ENCODE peak calls at places on chromosomes 13 and 19, in eight cellular contexts. One of them, this sample, is unnamed.
A peak's percentile ranks its signal among the peaks of the same experiment; 100 is the strongest.

GRCh38 chr13:50357136-50357535 is 341.9 kb downstream of the KCNRG start:
- DNase-seq in upper lobe of left lung: no peak
- DNase-seq in fibroblast of mammary gland: no peak
- DNase-seq in ovary: no peak
- DNase-seq in WERI-Rb-1: no peak
- DNase-seq in endothelial cell: no peak
- DNase-seq in GM10248: no peak
- DNase-seq in bronchial epithelial cell: no peak
- DNase-seq in this sample: no peak

GRCh38 chr19:46958542-46958941 is 61.1 kb upstream of the NPAS1 start:
- DNase-seq in upper lobe of left lung: no peak
- DNase-seq in fibroblast of mammary gland: peak; percentile 90
- DNase-seq in ovary: no peak
- DNase-seq in WERI-Rb-1: no peak
- DNase-seq in endothelial cell: no peak
- DNase-seq in GM10248: peak; percentile 38
- DNase-seq in bronchial epithelial cell: no peak
- DNase-seq in this sample: peak; percentile 68

GRCh38 chr13:44140146-44140545 is 233.5 kb upstream of the SERP2 start:
- DNase-seq in upper lobe of left lung: no peak
- DNase-seq in fibroblast of mammary gland: no peak
- DNase-seq in ovary: no peak
- DNase-seq in WERI-Rb-1: no peak
- DNase-seq in endothelial cell: no peak
- DNase-seq in GM10248: no peak
- DNase-seq in bronchial epithelial cell: no peak
- DNase-seq in this sample: no peak

GRCh38 chr19:19372656-19373416 is 32.6 kb upstream of the GATAD2A start:
- DNase-seq in upper lobe of left lung: peak; percentile 92
- DNase-seq in fibroblast of mammary gland: peak; percentile 29
- DNase-seq in ovary: no peak
- DNase-seq in WERI-Rb-1: peak; percentile 67
- DNase-seq in endothelial cell: peak; percentile 23
- DNase-seq in GM10248: peak; percentile 77
- DNase-seq in bronchial epithelial cell: peak; percentile 55
- DNase-seq in this sample: peak; percentile 60

GRCh38 chr13:91894311-91894710 is 495.9 kb downstream of the GPC5 start:
- DNase-seq in upper lobe of left lung: no peak
- DNase-seq in fibroblast of mammary gland: no peak
- DNase-seq in ovary: no peak
- DNase-seq in WERI-Rb-1: no peak
- DNase-seq in endothelial cell: no peak
- DNase-seq in GM10248: no peak
- DNase-seq in bronchial epithelial cell: no peak
- DNase-seq in this sample: no peak

GRCh38 chr19:52910648-52911047 is 12.6 kb downstream of the ZNF888 start:
- DNase-seq in upper lobe of left lung: no peak
- DNase-seq in fibroblast of mammary gland: no peak
- DNase-seq in ovary: no peak
- DNase-seq in WERI-Rb-1: no peak
- DNase-seq in endothelial cell: no peak
- DNase-seq in GM10248: no peak
- DNase-seq in bronchial epithelial cell: no peak
- DNase-seq in this sample: no peak

GRCh38 chr19:46471116-46471733 is at the start of gene PNMA8A:
- DNase-seq in upper lobe of left lung: no peak
- DNase-seq in fibroblast of mammary gland: peak; percentile 71
- DNase-seq in ovary: peak; percentile 87
- DNase-seq in WERI-Rb-1: peak; percentile 87
- DNase-seq in endothelial cell: peak; percentile 75
- DNase-seq in GM10248: no peak
- DNase-seq in bronchial epithelial cell: no peak
- DNase-seq in this sample: no peak

GRCh38 chr19:38004505-38005223 is 97.7 kb downstream of the SIPA1L3 start:
- DNase-seq in upper lobe of left lung: peak; percentile 85
- DNase-seq in fibroblast of mammary gland: peak; percentile 97
- DNase-seq in ovary: peak; percentile 72
- DNase-seq in WERI-Rb-1: peak; percentile 77
- DNase-seq in endothelial cell: peak; percentile 63
- DNase-seq in GM10248: peak; percentile 81
- DNase-seq in bronchial epithelial cell: peak; percentile 95
- DNase-seq in this sample: peak; percentile 17

GRCh38 chr19:1264801-1265610 is 4.1 kb upstream of the CIRBP start:
- DNase-seq in upper lobe of left lung: peak; percentile 84
- DNase-seq in fibroblast of mammary gland: peak; percentile 94
- DNase-seq in ovary: peak; percentile 78
- DNase-seq in WERI-Rb-1: no peak
- DNase-seq in endothelial cell: peak; percentile 60
- DNase-seq in GM10248: no peak
- DNase-seq in bronchial epithelial cell: peak; percentile 70
- DNase-seq in this sample: no peak

GRCh38 chr19:28940751-28941500 is 272.0 kb downstream of the UQCRFS1 start:
- DNase-seq in upper lobe of left lung: no peak
- DNase-seq in fibroblast of mammary gland: peak; percentile 89
- DNase-seq in ovary: no peak
- DNase-seq in WERI-Rb-1: no peak
- DNase-seq in endothelial cell: no peak
- DNase-seq in GM10248: no peak
- DNase-seq in bronchial epithelial cell: no peak
- DNase-seq in this sample: no peak

GRCh38 chr13:99385940-99386339 is 78.7 kb upstream of the GPR183 start:
- DNase-seq in upper lobe of left lung: no peak
- DNase-seq in fibroblast of mammary gland: no peak
- DNase-seq in ovary: no peak
- DNase-seq in WERI-Rb-1: no peak
- DNase-seq in endothelial cell: no peak
- DNase-seq in GM10248: no peak
- DNase-seq in bronchial epithelial cell: no peak
- DNase-seq in this sample: no peak

GRCh38 chr19:33872445-33873320 is 76.0 kb downstream of the KCTD15 start:
- DNase-seq in upper lobe of left lung: no peak
- DNase-seq in fibroblast of mammary gland: no peak
- DNase-seq in ovary: no peak
- DNase-seq in WERI-Rb-1: no peak
- DNase-seq in endothelial cell: no peak
- DNase-seq in GM10248: no peak
- DNase-seq in bronchial epithelial cell: peak; percentile 76
- DNase-seq in this sample: no peak

GRCh38 chr13:39329182-39329639 is 273.8 kb downstream of the LHFPL6 start:
- DNase-seq in upper lobe of left lung: no peak
- DNase-seq in fibroblast of mammary gland: no peak
- DNase-seq in ovary: no peak
- DNase-seq in WERI-Rb-1: no peak
- DNase-seq in endothelial cell: no peak
- DNase-seq in GM10248: no peak
- DNase-seq in bronchial epithelial cell: no peak
- DNase-seq in this sample: no peak

GRCh38 chr19:30086220-30086619 is 144.2 kb downstream of the URI1 start:
- DNase-seq in upper lobe of left lung: no peak
- DNase-seq in fibroblast of mammary gland: no peak
- DNase-seq in ovary: no peak
- DNase-seq in WERI-Rb-1: no peak
- DNase-seq in endothelial cell: no peak
- DNase-seq in GM10248: no peak
- DNase-seq in bronchial epithelial cell: no peak
- DNase-seq in this sample: no peak

GRCh38 chr19:5961969-5962945 is 15.7 kb downstream of the RANBP3 start:
- DNase-seq in upper lobe of left lung: peak; percentile 89
- DNase-seq in fibroblast of mammary gland: no peak
- DNase-seq in ovary: no peak
- DNase-seq in WERI-Rb-1: no peak
- DNase-seq in endothelial cell: peak; percentile 47
- DNase-seq in GM10248: no peak
- DNase-seq in bronchial epithelial cell: peak; percentile 63
- DNase-seq in this sample: peak; percentile 79

GRCh38 chr19:52898101-52898500 is 666 bp upstream of the ZNF320 start:
- DNase-seq in upper lobe of left lung: no peak
- DNase-seq in fibroblast of mammary gland: peak; percentile 15
- DNase-seq in ovary: peak; percentile 34
- DNase-seq in WERI-Rb-1: no peak
- DNase-seq in endothelial cell: peak; percentile 40
- DNase-seq in GM10248: no peak
- DNase-seq in bronchial epithelial cell: no peak
- DNase-seq in this sample: no peak

GRCh38 chr13:21800847-21801616 is 130.2 kb downstream of the FGF9 start:
- DNase-seq in upper lobe of left lung: no peak
- DNase-seq in fibroblast of mammary gland: no peak
- DNase-seq in ovary: no peak
- DNase-seq in WERI-Rb-1: no peak
- DNase-seq in endothelial cell: no peak
- DNase-seq in GM10248: no peak
- DNase-seq in bronchial epithelial cell: peak; percentile 96
- DNase-seq in this sample: no peak

GRCh38 chr13:63540042-63540441 is 2124.4 kb upstream of the PCDH20 start:
- DNase-seq in upper lobe of left lung: no peak
- DNase-seq in fibroblast of mammary gland: no peak
- DNase-seq in ovary: no peak
- DNase-seq in WERI-Rb-1: no peak
- DNase-seq in endothelial cell: no peak
- DNase-seq in GM10248: no peak
- DNase-seq in bronchial epithelial cell: no peak
- DNase-seq in this sample: no peak

GRCh38 chr13:47337781-47338507 is 441.1 kb upstream of the HTR2A start:
- DNase-seq in upper lobe of left lung: no peak
- DNase-seq in fibroblast of mammary gland: peak; percentile 97
- DNase-seq in ovary: no peak
- DNase-seq in WERI-Rb-1: peak; percentile 90
- DNase-seq in endothelial cell: no peak
- DNase-seq in GM10248: no peak
- DNase-seq in bronchial epithelial cell: no peak
- DNase-seq in this sample: no peak

GRCh38 chr13:41905600-41906254 is 55.2 kb downstream of the VWA8 start:
- DNase-seq in upper lobe of left lung: no peak
- DNase-seq in fibroblast of mammary gland: peak; percentile 68
- DNase-seq in ovary: no peak
- DNase-seq in WERI-Rb-1: no peak
- DNase-seq in endothelial cell: no peak
- DNase-seq in GM10248: peak; percentile 30
- DNase-seq in bronchial epithelial cell: peak; percentile 72
- DNase-seq in this sample: no peak

GRCh38 chr19:12754465-12755196 is 3.0 kb downstream of the BEST2 start:
- DNase-seq in upper lobe of left lung: no peak
- DNase-seq in fibroblast of mammary gland: no peak
- DNase-seq in ovary: no peak
- DNase-seq in WERI-Rb-1: no peak
- DNase-seq in endothelial cell: no peak
- DNase-seq in GM10248: no peak
- DNase-seq in bronchial epithelial cell: no peak
- DNase-seq in this sample: no peak

GRCh38 chr19:16584825-16585801 is 12.9 kb upstream of the SLC35E1 start:
- DNase-seq in upper lobe of left lung: no peak
- DNase-seq in fibroblast of mammary gland: no peak
- DNase-seq in ovary: no peak
- DNase-seq in WERI-Rb-1: no peak
- DNase-seq in endothelial cell: no peak
- DNase-seq in GM10248: no peak
- DNase-seq in bronchial epithelial cell: no peak
- DNase-seq in this sample: no peak

GRCh38 chr13:98877936-98878335 is 99.9 kb downstream of the DOCK9 start:
- DNase-seq in upper lobe of left lung: no peak
- DNase-seq in fibroblast of mammary gland: no peak
- DNase-seq in ovary: no peak
- DNase-seq in WERI-Rb-1: peak; percentile 79
- DNase-seq in endothelial cell: no peak
- DNase-seq in GM10248: no peak
- DNase-seq in bronchial epithelial cell: no peak
- DNase-seq in this sample: no peak

GRCh38 chr13:106384516-106384915 is 150.9 kb downstream of the EFNB2 start:
- DNase-seq in upper lobe of left lung: no peak
- DNase-seq in fibroblast of mammary gland: no peak
- DNase-seq in ovary: no peak
- DNase-seq in WERI-Rb-1: no peak
- DNase-seq in endothelial cell: no peak
- DNase-seq in GM10248: no peak
- DNase-seq in bronchial epithelial cell: no peak
- DNase-seq in this sample: no peak
- TF ChIP-seq CTCF in upper lobe of left lung: no peak
- TF ChIP-seq CTCF in fibroblast of mammary gland: no peak
- TF ChIP-seq CTCF in ovary: no peak
- TF ChIP-seq CTCF in WERI-Rb-1: no peak
- TF ChIP-seq CTCF in endothelial cell: no peak
- TF ChIP-seq CTCF in GM10248: no peak
- TF ChIP-seq CTCF in bronchial epithelial cell: no peak
- TF ChIP-seq CTCF in this sample: no peak

GRCh38 chr19:49224856-49225255 is 67.3 kb downstream of the TRPM4 start:
- DNase-seq in upper lobe of left lung: peak; percentile 42
- DNase-seq in fibroblast of mammary gland: peak; percentile 53
- DNase-seq in ovary: no peak
- DNase-seq in WERI-Rb-1: peak; percentile 72
- DNase-seq in endothelial cell: peak; percentile 74
- DNase-seq in GM10248: no peak
- DNase-seq in bronchial epithelial cell: peak; percentile 42
- DNase-seq in this sample: peak; percentile 65
- TF ChIP-seq CTCF in upper lobe of left lung: peak; percentile 38
- TF ChIP-seq CTCF in fibroblast of mammary gland: peak; percentile 35
- TF ChIP-seq CTCF in ovary: no peak
- TF ChIP-seq CTCF in WERI-Rb-1: peak; percentile 61
- TF ChIP-seq CTCF in endothelial cell: peak; percentile 29
- TF ChIP-seq CTCF in GM10248: peak; percentile 32
- TF ChIP-seq CTCF in bronchial epithelial cell: peak; percentile 72
- TF ChIP-seq CTCF in this sample: peak; percentile 42

GRCh38 chr19:2944775-2945574 is at the start of gene ZNF77:
- DNase-seq in upper lobe of left lung: peak; percentile 97
- DNase-seq in fibroblast of mammary gland: peak; percentile 99
- DNase-seq in ovary: peak; percentile 99
- DNase-seq in WERI-Rb-1: peak; percentile 99
- DNase-seq in endothelial cell: peak; percentile 83
- DNase-seq in GM10248: peak; percentile 100
- DNase-seq in bronchial epithelial cell: peak; percentile 98
- DNase-seq in this sample: peak; percentile 100
- TF ChIP-seq CTCF in upper lobe of left lung: peak; percentile 61
- TF ChIP-seq CTCF in fibroblast of mammary gland: no peak
- TF ChIP-seq CTCF in ovary: no peak
- TF ChIP-seq CTCF in WERI-Rb-1: no peak
- TF ChIP-seq CTCF in endothelial cell: no peak
- TF ChIP-seq CTCF in GM10248: no peak
- TF ChIP-seq CTCF in bronchial epithelial cell: no peak
- TF ChIP-seq CTCF in this sample: no peak

GRCh38 chr13:27622881-27623280 is 1.2 kb downstream of the POLR1D start:
- DNase-seq in upper lobe of left lung: no peak
- DNase-seq in fibroblast of mammary gland: no peak
- DNase-seq in ovary: peak; percentile 35
- DNase-seq in WERI-Rb-1: no peak
- DNase-seq in endothelial cell: no peak
- DNase-seq in GM10248: no peak
- DNase-seq in bronchial epithelial cell: no peak
- DNase-seq in this sample: no peak

GRCh38 chr13:27620377-27621115 is at the start of gene LNX2:
- DNase-seq in upper lobe of left lung: peak; percentile 99
- DNase-seq in fibroblast of mammary gland: peak; percentile 93
- DNase-seq in ovary: peak; percentile 99
- DNase-seq in WERI-Rb-1: peak; percentile 100
- DNase-seq in endothelial cell: peak; percentile 99
- DNase-seq in GM10248: peak; percentile 98
- DNase-seq in bronchial epithelial cell: peak; percentile 83
- DNase-seq in this sample: peak; percentile 98

GRCh38 chr13:27621366-27622101 is at the start of gene POLR1D:
- DNase-seq in upper lobe of left lung: peak; percentile 90
- DNase-seq in fibroblast of mammary gland: peak; percentile 63
- DNase-seq in ovary: peak; percentile 83
- DNase-seq in WERI-Rb-1: peak; percentile 93
- DNase-seq in endothelial cell: peak; percentile 66
- DNase-seq in GM10248: peak; percentile 93
- DNase-seq in bronchial epithelial cell: peak; percentile 90
- DNase-seq in this sample: peak; percentile 92

GRCh38 chr13:27621116-27621365 is 651 bp upstream of the POLR1D start:
- DNase-seq in upper lobe of left lung: no peak
- DNase-seq in fibroblast of mammary gland: no peak
- DNase-seq in ovary: no peak
- DNase-seq in WERI-Rb-1: no peak
- DNase-seq in endothelial cell: no peak
- DNase-seq in GM10248: no peak
- DNase-seq in bronchial epithelial cell: no peak
- DNase-seq in this sample: no peak

GRCh38 chr13:27622102-27622820 is 569 bp downstream of the POLR1D start:
- DNase-seq in upper lobe of left lung: no peak
- DNase-seq in fibroblast of mammary gland: peak; percentile 14
- DNase-seq in ovary: no peak
- DNase-seq in WERI-Rb-1: no peak
- DNase-seq in endothelial cell: no peak
- DNase-seq in GM10248: no peak
- DNase-seq in bronchial epithelial cell: no peak
- DNase-seq in this sample: peak; percentile 28
- TF ChIP-seq CTCF in upper lobe of left lung: peak; percentile 23
- TF ChIP-seq CTCF in fibroblast of mammary gland: peak; percentile 34
- TF ChIP-seq CTCF in ovary: no peak
- TF ChIP-seq CTCF in WERI-Rb-1: no peak
- TF ChIP-seq CTCF in endothelial cell: no peak
- TF ChIP-seq CTCF in GM10248: no peak
- TF ChIP-seq CTCF in bronchial epithelial cell: no peak
- TF ChIP-seq CTCF in this sample: no peak

This sample was measured in activated CD8-positive, alpha-beta T cell treated with anti-CD3 and anti-CD28 coated beads for 36 hours.